ENCODE peak calls at places on chromosome 21, in five cellular contexts. I, H, L, T and D are unnamed samples.

GRCh38 chr21:25614441-25614840 is 7.2 kb upstream of the MRPL39 start:
- DNase-seq in T (no peak), I (no peak), L (no peak), H (no peak), D (no peak)

GRCh38 chr21:28959367-28960099 is 33.1 kb downstream of the LTN1 start:
- DNase-seq in H (no peak), T (peak; percentile 79), I (peak; percentile 38), L (peak; percentile 84), D (no peak)

GRCh38 chr21:41152149-41152548 is 15.8 kb upstream of the BACE2 start:
- DNase-seq in L (no peak), I (no peak), H (no peak), T (no peak), D (no peak)

GRCh38 chr21:16928439-16928838 is 584.4 kb upstream of the CXADR start:
- DNase-seq in I (no peak), H (no peak), T (no peak), L (no peak), D (no peak)

GRCh38 chr21:19011448-19011847 is 607.9 kb upstream of the TMPRSS15 start:
- DNase-seq in L (no peak), I (no peak), H (no peak), T (no peak), D (no peak)

GRCh38 chr21:42002421-42002958 is 7.7 kb downstream of the ZBTB21 start:
- DNase-seq in I (peak; percentile 96), L (peak; percentile 85), T (peak; percentile 96), H (no peak), D (peak; percentile 56)

GRCh38 chr21:14566889-14567288 is 20.8 kb upstream of the SAMSN1 start:
- DNase-seq in L (no peak), H (no peak), I (no peak), T (no peak), D (no peak)

GRCh38 chr21:33132054-33132453 is 62.1 kb downstream of the OLIG1 start:
- DNase-seq in I (no peak), H (no peak), L (no peak), T (no peak), D (no peak)

GRCh38 chr21:45105906-45106485 is 31.6 kb downstream of the ADARB1 start:
- DNase-seq in T (no peak), I (no peak), L (no peak), H (no peak), D (no peak)

GRCh38 chr21:46518983-46519583 is 60.4 kb downstream of the DIP2A start:
- DNase-seq in H (no peak), T (no peak), L (peak; percentile 16), I (no peak), D (no peak)

GRCh38 chr21:46509760-46510159 is 51.1 kb downstream of the DIP2A start:
- DNase-seq in T (peak; percentile 82), L (no peak), I (no peak), H (no peak), D (no peak)